ENCODE peak calls at places on chromosome 19, in four cellular contexts. One of them, this sample, is unnamed.

GRCh38 chr19:9857920-9858746 is 23.0 kb downstream of the PIN1 start:
- DNase-seq in IMR-90: no peak
- DNase-seq in upper lobe of left lung: no peak
- DNase-seq in transverse colon: no peak
- DNase-seq in this sample: peak

GRCh38 chr19:58558066-58558622 is at the start of gene UBE2M:
- DNase-seq in IMR-90: no peak
- DNase-seq in upper lobe of left lung: peak
- DNase-seq in transverse colon: peak
- DNase-seq in this sample: no peak

GRCh38 chr19:56139847-56140582 is 1.1 kb upstream of the ZNF444 start:
- DNase-seq in upper lobe of left lung: peak
- DNase-seq in transverse colon: no peak
- DNase-seq in IMR-90: no peak
- DNase-seq in this sample: no peak

GRCh38 chr19:57779220-57779845 is 9.9 kb downstream of the ZNF586 start:
- DNase-seq in transverse colon: no peak
- DNase-seq in upper lobe of left lung: no peak
- DNase-seq in IMR-90: no peak
- DNase-seq in this sample: no peak

GRCh38 chr19:38044267-38045111 is 137.5 kb downstream of the SIPA1L3 start:
- DNase-seq in IMR-90: peak
- DNase-seq in transverse colon: no peak
- DNase-seq in upper lobe of left lung: no peak
- DNase-seq in this sample: no peak

GRCh38 chr19:31397308-31397707 is 48.1 kb upstream of the TSHZ3 start:
- DNase-seq in upper lobe of left lung: no peak
- DNase-seq in transverse colon: no peak
- DNase-seq in IMR-90: no peak
- DNase-seq in this sample: no peak

GRCh38 chr19:10831980-10832658 is 3.9 kb downstream of the TMED1 start:
- DNase-seq in upper lobe of left lung: no peak
- DNase-seq in IMR-90: no peak
- DNase-seq in transverse colon: no peak
- DNase-seq in this sample: no peak

GRCh38 chr19:48529156-48529555 is 17.5 kb upstream of the LMTK3 start:
- DNase-seq in transverse colon: no peak
- DNase-seq in IMR-90: no peak
- DNase-seq in upper lobe of left lung: no peak
- DNase-seq in this sample: no peak

GRCh38 chr19:23823952-23824389 is 65.3 kb upstream of the ZNF681 start:
- DNase-seq in transverse colon: peak
- DNase-seq in upper lobe of left lung: no peak
- DNase-seq in IMR-90: no peak
- DNase-seq in this sample: peak

DNA sequence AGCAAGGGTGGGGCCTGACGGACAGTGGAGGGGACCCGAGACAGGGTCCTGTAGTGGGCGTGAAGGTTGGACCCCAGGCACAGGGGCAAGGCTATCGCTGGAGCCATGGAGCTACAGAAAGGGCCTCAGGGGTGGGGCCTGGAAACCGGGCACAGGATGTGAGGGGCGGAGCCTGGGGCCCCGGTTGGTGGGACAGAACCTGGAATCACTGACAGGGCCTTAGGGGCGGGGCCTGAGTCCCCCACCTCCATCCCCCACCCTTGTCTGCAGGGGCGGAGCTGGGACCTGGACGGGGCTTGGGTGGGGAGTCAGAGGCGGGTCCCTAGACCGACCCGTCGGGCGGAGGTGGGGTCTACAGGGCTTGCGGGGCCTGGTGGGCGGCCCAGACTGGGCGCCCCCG is 26.0 kb downstream of the DCAF15 start:
- DNase-seq in upper lobe of left lung: peak
- DNase-seq in IMR-90: no peak
- DNase-seq in transverse colon: peak
- DNase-seq in this sample: no peak
- TF ChIP-seq POLR2A in upper lobe of left lung: no peak
- TF ChIP-seq POLR2A in IMR-90: no peak
- TF ChIP-seq POLR2A in transverse colon: no peak
- TF ChIP-seq POLR2A in this sample: no peak

GRCh38 chr19:47330466-47330869 is 1.5 kb upstream of the C5AR2 start:
- DNase-seq in transverse colon: no peak
- DNase-seq in IMR-90: peak
- DNase-seq in upper lobe of left lung: no peak
- DNase-seq in this sample: no peak

GRCh38 chr19:47331490-47331889 is 485 bp upstream of the C5AR2 start:
- DNase-seq in transverse colon: no peak
- DNase-seq in upper lobe of left lung: no peak
- DNase-seq in IMR-90: no peak
- DNase-seq in this sample: no peak

GRCh38 chr19:47331931-47332547 is at the start of gene C5AR2:
- DNase-seq in transverse colon: no peak
- DNase-seq in IMR-90: no peak
- DNase-seq in upper lobe of left lung: no peak
- DNase-seq in this sample: no peak
- TF ChIP-seq POLR2A in transverse colon: peak
- TF ChIP-seq POLR2A in IMR-90: no peak
- TF ChIP-seq POLR2A in upper lobe of left lung: no peak
- TF ChIP-seq POLR2A in this sample: no peak

GRCh38 chr19:15337202-15337601 is 4.9 kb upstream of the BRD4 start:
- DNase-seq in upper lobe of left lung: no peak
- DNase-seq in transverse colon: no peak
- DNase-seq in IMR-90: peak
- DNase-seq in this sample: no peak

GRCh38 chr19:15328312-15328711 is 4.0 kb downstream of the BRD4 start:
- DNase-seq in IMR-90: no peak
- DNase-seq in upper lobe of left lung: peak
- DNase-seq in transverse colon: no peak
- DNase-seq in this sample: no peak

GRCh38 chr19:15332311-15332996 is at the start of gene BRD4:
- DNase-seq in upper lobe of left lung: peak
- DNase-seq in IMR-90: peak
- DNase-seq in transverse colon: peak
- DNase-seq in this sample: peak

GRCh38 chr19:15330801-15331418 is 1.4 kb downstream of the BRD4 start:
- DNase-seq in IMR-90: peak
- DNase-seq in transverse colon: peak
- DNase-seq in upper lobe of left lung: peak
- DNase-seq in this sample: no peak

DNA sequence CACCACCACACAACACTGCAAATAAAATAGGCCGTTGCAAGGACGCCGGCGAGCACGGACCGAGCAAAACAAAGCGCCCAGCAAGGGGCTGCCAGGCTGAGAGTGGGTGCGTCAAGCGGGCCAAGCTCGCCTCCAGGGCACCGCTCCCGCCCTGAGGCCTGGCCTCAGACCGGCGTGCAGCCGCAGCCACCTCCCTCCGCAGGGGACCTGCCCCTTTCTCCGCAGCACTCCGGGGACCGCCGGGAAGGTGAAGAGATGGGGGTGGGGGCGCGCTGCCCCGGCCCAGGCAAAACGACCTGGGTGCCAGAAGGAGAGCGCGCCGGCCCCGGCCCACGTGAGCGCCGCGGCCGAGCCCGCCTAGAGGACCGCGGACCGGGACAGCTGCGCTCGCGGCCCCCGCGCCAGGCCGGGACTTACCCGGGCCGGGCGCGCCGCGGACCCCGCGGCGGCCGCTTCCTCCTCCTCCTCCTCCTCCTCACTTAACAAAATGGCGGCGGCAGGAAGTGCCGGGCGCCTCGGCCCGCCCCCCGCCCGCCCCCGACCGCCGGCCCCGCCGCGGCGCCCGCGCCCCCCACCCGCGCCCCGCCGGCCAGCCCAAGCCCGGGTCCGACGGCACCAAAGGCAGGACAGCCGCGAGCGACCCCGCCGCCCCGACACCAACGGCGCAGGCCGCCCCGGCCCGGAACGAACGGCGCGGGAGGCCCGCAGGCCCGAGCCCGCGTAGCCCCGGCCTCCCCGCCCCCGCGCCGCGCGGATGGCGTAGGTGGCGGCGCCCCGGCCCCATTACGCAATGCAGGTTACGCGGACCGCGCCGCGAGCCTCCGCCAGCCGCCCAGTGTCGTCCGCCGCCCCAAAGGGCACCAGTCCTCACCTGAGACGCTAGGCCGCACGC is 674 bp downstream of the BRD4 start:
- DNase-seq in upper lobe of left lung: peak
- DNase-seq in transverse colon: peak
- DNase-seq in IMR-90: no peak
- DNase-seq in this sample: peak
- TF ChIP-seq POLR2A in upper lobe of left lung: no peak
- TF ChIP-seq POLR2A in transverse colon: no peak
- TF ChIP-seq POLR2A in IMR-90: peak
- TF ChIP-seq POLR2A in this sample: no peak

GRCh38 chr19:40763963-40764362 is 11.4 kb upstream of the MIA start:
- DNase-seq in IMR-90: no peak
- DNase-seq in upper lobe of left lung: no peak
- DNase-seq in transverse colon: no peak
- DNase-seq in this sample: no peak
- TF ChIP-seq POLR2A in IMR-90: no peak
- TF ChIP-seq POLR2A in upper lobe of left lung: no peak
- TF ChIP-seq POLR2A in transverse colon: no peak
- TF ChIP-seq POLR2A in this sample: no peak

GRCh38 chr19:1211494-1212234 is 6.1 kb downstream of the STK11 start:
- DNase-seq in IMR-90: no peak
- DNase-seq in upper lobe of left lung: no peak
- DNase-seq in transverse colon: no peak
- DNase-seq in this sample: no peak
- TF ChIP-seq POLR2A in IMR-90: no peak
- TF ChIP-seq POLR2A in upper lobe of left lung: no peak
- TF ChIP-seq POLR2A in transverse colon: no peak
- TF ChIP-seq POLR2A in this sample: no peak

GRCh38 chr19:18007939-18008673 is at the start of gene ARRDC2:
- DNase-seq in upper lobe of left lung: peak
- DNase-seq in transverse colon: peak
- DNase-seq in IMR-90: peak
- DNase-seq in this sample: peak

GRCh38 chr19:18008814-18009213 is 844 bp downstream of the ARRDC2 start:
- DNase-seq in IMR-90: no peak
- DNase-seq in transverse colon: no peak
- DNase-seq in upper lobe of left lung: no peak
- DNase-seq in this sample: no peak

GRCh38 chr19:18007605-18007938 is 398 bp upstream of the ARRDC2 start:
- DNase-seq in transverse colon: no peak
- DNase-seq in upper lobe of left lung: no peak
- DNase-seq in IMR-90: no peak
- DNase-seq in this sample: no peak

GRCh38 chr19:18009412-18010066 is 1.6 kb downstream of the ARRDC2 start:
- DNase-seq in upper lobe of left lung: no peak
- DNase-seq in transverse colon: no peak
- DNase-seq in IMR-90: peak
- DNase-seq in this sample: no peak

DNA sequence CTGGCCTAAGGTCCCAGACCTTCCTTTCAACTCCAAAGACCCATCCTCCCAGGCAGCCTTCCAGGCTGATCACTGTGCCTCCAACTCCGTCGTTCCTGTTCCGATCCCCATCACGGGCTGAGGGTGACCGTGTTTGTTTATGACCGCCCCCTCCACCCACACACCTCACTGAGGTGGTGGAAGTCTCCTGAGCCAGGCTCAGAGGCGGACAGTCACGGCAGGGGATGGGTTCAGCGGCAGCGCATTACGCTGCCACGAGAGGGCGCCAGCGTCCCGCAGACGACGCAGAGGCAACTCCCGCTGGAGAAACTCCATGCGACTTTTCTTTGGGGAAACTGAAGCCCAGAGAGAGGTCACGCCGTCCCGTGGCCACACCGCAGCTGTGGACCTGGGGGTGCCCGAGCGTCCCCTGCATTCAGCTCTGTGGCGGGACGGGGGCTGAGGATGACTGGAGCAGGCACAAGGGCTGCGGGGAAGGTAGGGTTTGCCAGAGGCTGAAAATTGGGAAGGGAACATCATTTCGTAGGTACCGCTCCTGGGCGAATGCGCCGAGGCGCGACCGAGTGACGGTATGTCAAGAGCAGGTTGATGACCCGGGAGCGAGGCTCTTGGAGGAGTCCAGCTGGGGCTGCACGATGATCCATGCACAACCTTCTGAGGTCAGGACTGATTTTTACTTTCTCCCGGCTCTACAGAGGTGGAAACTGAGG is 920 bp upstream of the ARRDC2 start:
- DNase-seq in upper lobe of left lung: peak
- DNase-seq in transverse colon: peak
- DNase-seq in IMR-90: peak
- DNase-seq in this sample: peak
- TF ChIP-seq POLR2A in upper lobe of left lung: no peak
- TF ChIP-seq POLR2A in transverse colon: peak
- TF ChIP-seq POLR2A in IMR-90: peak
- TF ChIP-seq POLR2A in this sample: no peak

DNA sequence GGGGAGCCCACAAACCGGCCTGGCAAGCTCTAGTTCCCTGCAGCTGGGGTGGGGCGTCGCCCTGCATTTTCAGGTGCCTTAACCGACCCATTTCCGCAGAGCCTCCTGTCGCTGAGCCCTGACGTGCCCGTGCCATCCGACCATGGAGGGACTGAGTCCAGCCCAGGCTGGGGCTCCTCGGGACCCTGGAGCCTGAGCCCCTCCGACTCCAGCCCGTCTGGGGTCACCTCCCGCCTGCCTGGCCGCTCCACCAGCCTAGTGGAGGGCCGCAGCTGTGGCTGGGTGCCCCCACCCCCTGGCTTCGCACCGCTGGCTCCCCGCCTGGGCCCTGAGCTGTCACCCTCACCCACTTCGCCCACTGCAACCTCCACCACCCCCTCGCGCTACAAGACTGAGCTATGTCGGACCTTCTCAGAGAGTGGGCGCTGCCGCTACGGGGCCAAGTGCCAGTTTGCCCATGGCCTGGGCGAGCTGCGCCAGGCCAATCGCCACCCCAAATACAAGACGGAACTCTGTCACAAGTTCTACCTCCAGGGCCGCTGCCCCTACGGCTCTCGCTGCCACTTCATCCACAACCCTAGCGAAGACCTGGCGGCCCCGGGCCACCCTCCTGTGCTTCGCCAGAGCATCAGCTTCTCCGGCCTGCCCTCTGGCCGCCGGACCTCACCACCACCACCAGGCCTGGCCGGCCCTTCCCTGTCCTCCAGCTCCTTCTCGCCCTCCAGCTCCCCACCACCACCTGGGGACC is 1.2 kb downstream of the ZFP36 start:
- DNase-seq in upper lobe of left lung: peak
- DNase-seq in IMR-90: no peak
- DNase-seq in transverse colon: peak
- DNase-seq in this sample: no peak
- TF ChIP-seq POLR2A in upper lobe of left lung: peak
- TF ChIP-seq POLR2A in IMR-90: no peak
- TF ChIP-seq POLR2A in transverse colon: peak
- TF ChIP-seq POLR2A in this sample: peak

GRCh38 chr19:6828306-6828697 is 55.8 kb downstream of the VAV1 start:
- DNase-seq in IMR-90: no peak
- DNase-seq in transverse colon: no peak
- DNase-seq in upper lobe of left lung: no peak
- DNase-seq in this sample: no peak
- TF ChIP-seq POLR2A in IMR-90: no peak
- TF ChIP-seq POLR2A in transverse colon: no peak
- TF ChIP-seq POLR2A in upper lobe of left lung: no peak
- TF ChIP-seq POLR2A in this sample: no peak

This sample was measured in GM12891.